ENCODE peak calls at places on chromosome 14, in four cellular contexts. One of them, this sample, is unnamed.

GRCh38 chr14:96512602-96513397 is 10.6 kb downstream of the PAPOLA start:
- DNase-seq in stimulated activated CD4-positive, alpha-beta T cell treated with anti-CD3 and anti-CD28 coated beads, Interleukin-2, amount 100 ng/mL, for 48 hours: no peak
- DNase-seq in NCI-H69: no peak
- DNase-seq in NCI-H2029 treated with DMSO at 0.1 percent for 48 hours: no peak
- DNase-seq in this sample: no peak

GRCh38 chr14:51704465-51705050 is 52.8 kb downstream of the FRMD6 start:
- DNase-seq in NCI-H69: peak
- DNase-seq in NCI-H2029 treated with DMSO at 0.1 percent for 48 hours: no peak
- DNase-seq in stimulated activated CD4-positive, alpha-beta T cell treated with anti-CD3 and anti-CD28 coated beads, Interleukin-2, amount 100 ng/mL, for 48 hours: no peak
- DNase-seq in this sample: no peak

GRCh38 chr14:81406863-81407262 is 6.7 kb upstream of the STON2 start:
- DNase-seq in NCI-H2029 treated with DMSO at 0.1 percent for 48 hours: no peak
- DNase-seq in NCI-H69: peak
- DNase-seq in stimulated activated CD4-positive, alpha-beta T cell treated with anti-CD3 and anti-CD28 coated beads, Interleukin-2, amount 100 ng/mL, for 48 hours: no peak
- DNase-seq in this sample: no peak

GRCh38 chr14:98408713-98409112 is 863.3 kb downstream of the BCL11B start:
- DNase-seq in stimulated activated CD4-positive, alpha-beta T cell treated with anti-CD3 and anti-CD28 coated beads, Interleukin-2, amount 100 ng/mL, for 48 hours: no peak
- DNase-seq in NCI-H2029 treated with DMSO at 0.1 percent for 48 hours: no peak
- DNase-seq in NCI-H69: no peak
- DNase-seq in this sample: no peak

GRCh38 chr14:68679746-68680467 is 113.0 kb downstream of the ZFP36L1 start:
- DNase-seq in stimulated activated CD4-positive, alpha-beta T cell treated with anti-CD3 and anti-CD28 coated beads, Interleukin-2, amount 100 ng/mL, for 48 hours: no peak
- DNase-seq in NCI-H69: no peak
- DNase-seq in NCI-H2029 treated with DMSO at 0.1 percent for 48 hours: no peak
- DNase-seq in this sample: no peak

GRCh38 chr14:57699947-57700346 is 165.9 kb downstream of the SLC35F4 start:
- DNase-seq in NCI-H2029 treated with DMSO at 0.1 percent for 48 hours: no peak
- DNase-seq in NCI-H69: no peak
- DNase-seq in stimulated activated CD4-positive, alpha-beta T cell treated with anti-CD3 and anti-CD28 coated beads, Interleukin-2, amount 100 ng/mL, for 48 hours: no peak
- DNase-seq in this sample: no peak

GRCh38 chr14:96240641-96241040 is 15.4 kb upstream of the BDKRB1 start:
- DNase-seq in NCI-H69: no peak
- DNase-seq in NCI-H2029 treated with DMSO at 0.1 percent for 48 hours: no peak
- DNase-seq in stimulated activated CD4-positive, alpha-beta T cell treated with anti-CD3 and anti-CD28 coated beads, Interleukin-2, amount 100 ng/mL, for 48 hours: no peak
- DNase-seq in this sample: no peak

GRCh38 chr14:53954551-53955233 is 1.9 kb downstream of the BMP4 start:
- DNase-seq in stimulated activated CD4-positive, alpha-beta T cell treated with anti-CD3 and anti-CD28 coated beads, Interleukin-2, amount 100 ng/mL, for 48 hours: no peak
- DNase-seq in NCI-H69: peak
- DNase-seq in NCI-H2029 treated with DMSO at 0.1 percent for 48 hours: no peak
- DNase-seq in this sample: no peak

GRCh38 chr14:68546839-68547238 is 246.0 kb downstream of the ZFP36L1 start:
- DNase-seq in stimulated activated CD4-positive, alpha-beta T cell treated with anti-CD3 and anti-CD28 coated beads, Interleukin-2, amount 100 ng/mL, for 48 hours: no peak
- DNase-seq in NCI-H2029 treated with DMSO at 0.1 percent for 48 hours: no peak
- DNase-seq in NCI-H69: no peak
- DNase-seq in this sample: no peak

GRCh38 chr14:44963775-44964380 is 1.9 kb downstream of the TOGARAM1 start:
- DNase-seq in NCI-H69: peak
- DNase-seq in NCI-H2029 treated with DMSO at 0.1 percent for 48 hours: no peak
- DNase-seq in stimulated activated CD4-positive, alpha-beta T cell treated with anti-CD3 and anti-CD28 coated beads, Interleukin-2, amount 100 ng/mL, for 48 hours: no peak
- DNase-seq in this sample: no peak

This sample was measured in neural crest cell.